ENCODE peak calls at places on chromosomes 4 and X, in seven cellular contexts. One of them, this sample, is unnamed.

GRCh38 chr4:87465739-87466366 is 43.5 kb downstream of the NUDT9 start:
- DNase-seq in SK-N-SH: peak; percentile 41
- DNase-seq in HepG2: peak; percentile 45
- DNase-seq in GM12878: peak; percentile 9
- DNase-seq in H1: no peak
- DNase-seq in HCT116: peak; percentile 38
- DNase-seq in K562: peak; percentile 23
- DNase-seq in this sample: peak; percentile 55

GRCh38 chrX:72381439-72382198 is 75.9 kb upstream of the CITED1 start:
- DNase-seq in SK-N-SH: no peak
- DNase-seq in GM12878: no peak
- DNase-seq in H1: no peak
- DNase-seq in K562: no peak
- DNase-seq in HepG2: peak; percentile 70
- DNase-seq in HCT116: no peak
- DNase-seq in this sample: peak; percentile 92

GRCh38 chr4:57110635-57111546 is 706 bp upstream of the IGFBP7 start:
- DNase-seq in HCT116: no peak
- DNase-seq in GM12878: no peak
- DNase-seq in HepG2: no peak
- DNase-seq in K562: peak; percentile 13
- DNase-seq in H1: no peak
- DNase-seq in SK-N-SH: peak; percentile 34
- DNase-seq in this sample: peak; percentile 18

GRCh38 chr4:185396724-185397402 is at the start of gene ANKRD37:
- DNase-seq in GM12878: no peak
- DNase-seq in HCT116: no peak
- DNase-seq in K562: no peak
- DNase-seq in HepG2: peak; percentile 68
- DNase-seq in H1: no peak
- DNase-seq in SK-N-SH: peak; percentile 43
- DNase-seq in this sample: no peak

GRCh38 chr4:6658204-6658585 is 17.7 kb downstream of the MRFAP1 start:
- DNase-seq in H1: no peak
- DNase-seq in HepG2: no peak
- DNase-seq in HCT116: no peak
- DNase-seq in GM12878: no peak
- DNase-seq in SK-N-SH: no peak
- DNase-seq in K562: no peak
- DNase-seq in this sample: no peak

GRCh38 chrX:10135561-10136399 is 21.0 kb upstream of the CLCN4 start:
- DNase-seq in H1: no peak
- DNase-seq in HCT116: no peak
- DNase-seq in HepG2: no peak
- DNase-seq in K562: no peak
- DNase-seq in SK-N-SH: no peak
- DNase-seq in GM12878: no peak
- DNase-seq in this sample: no peak

GRCh38 chr4:120853101-120853940 is 69.2 kb downstream of the PRDM5 start:
- DNase-seq in GM12878: no peak
- DNase-seq in HepG2: no peak
- DNase-seq in H1: no peak
- DNase-seq in HCT116: no peak
- DNase-seq in K562: no peak
- DNase-seq in SK-N-SH: no peak
- DNase-seq in this sample: no peak

GRCh38 chrX:48910926-48911406 is 480 bp downstream of the SLC35A2 start:
- DNase-seq in K562: peak; percentile 42
- DNase-seq in H1: no peak
- DNase-seq in HCT116: no peak
- DNase-seq in GM12878: no peak
- DNase-seq in HepG2: no peak
- DNase-seq in SK-N-SH: no peak
- DNase-seq in this sample: no peak

GRCh38 chr4:140176735-140177134 is 22.8 kb upstream of the MAML3 start:
- DNase-seq in K562: no peak
- DNase-seq in SK-N-SH: no peak
- DNase-seq in HepG2: no peak
- DNase-seq in GM12878: no peak
- DNase-seq in H1: no peak
- DNase-seq in HCT116: no peak
- DNase-seq in this sample: no peak

GRCh38 chrX:32408389-32408788 is 803.0 kb downstream of the DMD start:
- DNase-seq in HCT116: no peak
- DNase-seq in SK-N-SH: peak; percentile 0
- DNase-seq in GM12878: no peak
- DNase-seq in K562: no peak
- DNase-seq in H1: no peak
- DNase-seq in HepG2: no peak
- DNase-seq in this sample: peak; percentile 48

GRCh38 chr4:54281060-54281781 is 52.1 kb downstream of the PDGFRA start:
- DNase-seq in H1: no peak
- DNase-seq in HepG2: no peak
- DNase-seq in HCT116: no peak
- DNase-seq in K562: no peak
- DNase-seq in GM12878: no peak
- DNase-seq in SK-N-SH: no peak
- DNase-seq in this sample: no peak

GRCh38 chrX:41302293-41302868 is 31.6 kb upstream of the DDX3X start:
- DNase-seq in HepG2: no peak
- DNase-seq in K562: peak; percentile 21
- DNase-seq in H1: no peak
- DNase-seq in GM12878: no peak
- DNase-seq in HCT116: no peak
- DNase-seq in SK-N-SH: no peak
- DNase-seq in this sample: no peak

GRCh38 chrX:123835661-123836371 is 24.0 kb upstream of the XIAP start:
- DNase-seq in H1: no peak
- DNase-seq in SK-N-SH: no peak
- DNase-seq in K562: no peak
- DNase-seq in HepG2: no peak
- DNase-seq in HCT116: peak; percentile 59
- DNase-seq in GM12878: no peak
- DNase-seq in this sample: no peak

GRCh38 chrX:123833387-123833786 is 26.5 kb upstream of the XIAP start:
- DNase-seq in GM12878: peak; percentile 33
- DNase-seq in SK-N-SH: peak; percentile 72
- DNase-seq in K562: peak; percentile 72
- DNase-seq in H1: peak; percentile 5
- DNase-seq in HepG2: peak; percentile 60
- DNase-seq in HCT116: peak; percentile 50
- DNase-seq in this sample: peak; percentile 66

GRCh38 chrX:123834116-123834515 is 25.7 kb upstream of the XIAP start:
- DNase-seq in HepG2: no peak
- DNase-seq in GM12878: no peak
- DNase-seq in H1: no peak
- DNase-seq in K562: no peak
- DNase-seq in HCT116: no peak
- DNase-seq in SK-N-SH: no peak
- DNase-seq in this sample: no peak

DNA sequence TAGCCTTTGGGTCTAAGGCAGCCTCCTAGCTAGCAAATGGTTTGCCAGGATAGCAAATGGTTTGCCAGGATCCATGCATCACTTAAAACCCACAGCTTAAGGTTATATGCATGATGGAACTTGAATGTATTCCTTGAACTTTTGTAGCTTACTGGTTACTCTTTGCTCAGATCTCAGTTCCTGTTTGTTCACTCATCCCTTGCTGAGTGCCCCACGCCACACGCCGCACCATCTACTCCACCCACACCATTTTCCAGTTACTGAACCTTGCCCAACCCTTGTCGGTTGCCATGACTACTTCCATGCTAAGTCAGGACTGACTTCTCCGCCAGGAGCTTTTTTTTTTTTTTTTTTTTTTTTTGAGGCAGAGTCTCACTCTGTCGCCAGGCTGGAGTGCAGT is 29.5 kb upstream of the XIAP start:
- DNase-seq in GM12878: peak; percentile 64
- DNase-seq in SK-N-SH: no peak
- DNase-seq in K562: no peak
- DNase-seq in HCT116: no peak
- DNase-seq in HepG2: peak; percentile 91
- DNase-seq in H1: no peak
- DNase-seq in this sample: no peak
- TF ChIP-seq JUND in GM12878: no peak
- TF ChIP-seq JUND in SK-N-SH: no peak
- TF ChIP-seq JUND in K562: no peak
- TF ChIP-seq JUND in HCT116: no peak
- TF ChIP-seq JUND in HepG2: no peak
- TF ChIP-seq JUND in H1: no peak
- TF ChIP-seq JUND in this sample: no peak

GRCh38 chr4:529563-529962 is 30.6 kb downstream of the PIGG start:
- DNase-seq in HepG2: no peak
- DNase-seq in HCT116: no peak
- DNase-seq in H1: no peak
- DNase-seq in GM12878: no peak
- DNase-seq in SK-N-SH: no peak
- DNase-seq in K562: no peak
- DNase-seq in this sample: no peak
- TF ChIP-seq JUND in HepG2: no peak
- TF ChIP-seq JUND in HCT116: no peak
- TF ChIP-seq JUND in H1: no peak
- TF ChIP-seq JUND in GM12878: no peak
- TF ChIP-seq JUND in SK-N-SH: no peak
- TF ChIP-seq JUND in K562: no peak
- TF ChIP-seq JUND in this sample: no peak

GRCh38 chr4:791866-792630 is 33.9 kb downstream of the CPLX1 start:
- DNase-seq in HepG2: no peak
- DNase-seq in GM12878: no peak
- DNase-seq in HCT116: no peak
- DNase-seq in K562: no peak
- DNase-seq in SK-N-SH: no peak
- DNase-seq in H1: no peak
- DNase-seq in this sample: peak; percentile 82
- TF ChIP-seq JUND in HepG2: no peak
- TF ChIP-seq JUND in GM12878: no peak
- TF ChIP-seq JUND in HCT116: no peak
- TF ChIP-seq JUND in K562: no peak
- TF ChIP-seq JUND in SK-N-SH: no peak
- TF ChIP-seq JUND in H1: no peak
- TF ChIP-seq JUND in this sample: no peak

DNA sequence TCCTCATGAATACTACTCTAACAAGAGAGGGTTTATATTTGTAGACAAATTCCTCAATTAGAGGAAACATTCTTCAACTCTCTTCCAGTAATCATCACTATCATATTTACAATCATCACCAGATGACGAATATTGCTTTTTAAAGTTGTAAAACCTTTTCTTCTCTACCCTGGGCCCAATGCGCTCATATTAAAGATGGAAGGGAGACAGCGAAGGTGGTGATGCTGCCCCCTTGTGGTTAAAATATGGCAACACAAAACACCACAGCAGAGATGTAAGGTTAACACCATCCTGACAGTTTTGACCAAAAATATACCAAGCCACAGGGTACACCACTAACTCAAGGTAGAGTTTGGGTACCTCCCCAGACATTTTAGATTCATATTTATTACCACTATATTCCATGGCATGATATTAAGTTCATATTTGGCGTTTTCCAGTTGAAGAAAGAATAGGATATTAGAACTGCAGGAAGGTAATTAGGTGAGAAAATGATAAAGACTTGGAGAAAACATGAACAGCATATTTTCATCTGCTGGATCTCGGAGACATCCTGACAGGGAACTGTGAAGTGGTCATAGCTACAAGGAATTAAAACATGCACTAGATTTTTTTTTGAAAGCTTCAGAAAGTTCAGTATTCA is 72.8 kb downstream of the SLC9A7 start:
- DNase-seq in SK-N-SH: peak; percentile 41
- DNase-seq in HepG2: peak; percentile 11
- DNase-seq in GM12878: no peak
- DNase-seq in K562: peak; percentile 22
- DNase-seq in HCT116: peak; percentile 12
- DNase-seq in H1: no peak
- DNase-seq in this sample: peak; percentile 42
- TF ChIP-seq JUND in SK-N-SH: no peak
- TF ChIP-seq JUND in HepG2: no peak
- TF ChIP-seq JUND in GM12878: no peak
- TF ChIP-seq JUND in K562: no peak
- TF ChIP-seq JUND in HCT116: no peak
- TF ChIP-seq JUND in H1: no peak
- TF ChIP-seq JUND in this sample: no peak

This sample was measured in T47D.